ENCODE peak calls at places on chromosomes 1 and 21, in nine cellular contexts. J is ovary, K is heart left ventricle, P is A549, A is K562, S is esophagus muscularis mucosa, X is sigmoid colon, H is GM12878, N is body of pancreas. I is an unnamed sample. For H3K9me3, the result is how much of the 10 kb centered on the place peaks cover.

GRCh38 chr1:41578712-41579335 is 94.3 kb upstream of the EDN2 start:
- DNase-seq in J (no peak), K (no peak), P (peak), A (peak), S (no peak), X (no peak), H (no peak), N (peak), I (no peak)

GRCh38 chr1:27581823-27582243 is 22.1 kb downstream of the AHDC1 start:
- DNase-seq in J (peak), K (peak), P (no peak), A (no peak), S (no peak), X (peak), H (no peak), N (no peak), I (no peak)

GRCh38 chr21:14864211-14865021 is 200.4 kb downstream of the NRIP1 start:
- DNase-seq in J (peak), K (peak), P (peak), A (peak), S (no peak), X (peak), H (no peak), N (peak), I (peak)

GRCh38 chr1:6254691-6255090 is 6.2 kb downstream of the GPR153 start:
- DNase-seq in J (no peak), K (no peak), P (no peak), A (no peak), S (no peak), X (no peak), H (no peak), N (no peak), I (no peak)

GRCh38 chr21:43611598-43612369 is 47.5 kb downstream of the HSF2BP start:
- DNase-seq in J (peak), K (peak), P (peak), A (peak), S (no peak), X (peak), H (no peak), N (peak), I (peak)

GRCh38 chr1:63777965-63778880 is 4.4 kb downstream of the ROR1 start:
- DNase-seq in J (no peak), K (no peak), P (no peak), A (no peak), S (peak), X (no peak), H (no peak), N (no peak), I (no peak)

GRCh38 chr1:24964811-24965570 is 34.9 kb upstream of the RUNX3 start:
- DNase-seq in J (no peak), K (no peak), P (no peak), A (no peak), S (no peak), X (peak), H (peak), N (peak), I (no peak)

GRCh38 chr21:34878940-34879339 is 170.2 kb downstream of the RUNX1 start:
- DNase-seq in J (no peak), K (no peak), P (no peak), A (no peak), S (no peak), X (no peak), H (no peak), N (no peak), I (no peak)

GRCh38 chr21:35512321-35512720 is 463.2 kb upstream of the RUNX1 start:
- DNase-seq in J (no peak), K (no peak), P (no peak), A (no peak), S (no peak), X (no peak), H (no peak), N (no peak), I (no peak)

GRCh38 chr1:49102752-49103151 is 326.1 kb upstream of the BEND5 start:
- DNase-seq in J (no peak), K (no peak), P (no peak), A (no peak), S (no peak), X (no peak), H (no peak), N (no peak), I (no peak)

GRCh38 chr21:25515484-25516405 is 91.5 kb downstream of the MRPL39 start:
- DNase-seq in J (no peak), K (no peak), P (no peak), A (no peak), S (no peak), X (no peak), H (no peak), N (no peak), I (no peak)

GRCh38 chr1:78240755-78241154 is 195.0 kb downstream of the GIPC2 start:
- DNase-seq in J (no peak), K (no peak), P (no peak), A (no peak), S (no peak), X (no peak), H (no peak), N (no peak), I (no peak)

GRCh38 chr1:230170610-230171009 is 103.6 kb downstream of the GALNT2 start:
- DNase-seq in J (no peak), K (no peak), P (no peak), A (no peak), S (no peak), X (no peak), H (no peak), N (no peak), I (no peak)

GRCh38 chr1:32074841-32075240 is 2.1 kb downstream of the TMEM39B start:
- DNase-seq in J (no peak), K (no peak), P (no peak), A (no peak), S (no peak), X (no peak), H (no peak), N (no peak), I (no peak)
- H3K9me3 ChIP-seq in J (under half), K (under half), P (under half), A (under half), S (under half), X (under half), H (under half), N (under half), I (under half)

DNA sequence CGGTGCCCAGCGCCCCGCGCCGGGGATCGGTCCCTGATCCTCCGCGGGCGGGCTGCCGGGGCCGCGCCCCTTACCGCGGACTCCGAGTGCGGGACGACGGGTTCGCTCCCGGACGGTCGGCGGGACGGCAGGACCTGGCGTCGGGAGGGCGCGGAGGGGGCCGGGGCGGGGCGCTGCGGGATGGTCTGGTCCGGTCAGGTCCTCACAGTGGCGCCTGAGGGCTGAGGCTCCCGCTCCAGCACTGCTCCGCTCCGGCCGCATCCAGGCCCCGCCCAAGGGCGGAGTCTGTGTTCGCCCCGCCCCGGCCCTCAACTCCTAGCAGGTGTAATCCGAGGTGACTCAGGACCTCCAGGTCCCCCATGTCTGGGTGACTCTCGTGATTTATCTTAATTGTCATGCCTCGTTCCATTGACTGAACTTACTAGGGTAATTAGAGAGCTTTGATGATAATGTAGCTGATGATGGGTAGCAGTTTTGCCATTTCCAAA is at the start of gene RAB3B:
- DNase-seq in J (peak), K (no peak), P (peak), A (peak), S (no peak), X (no peak), H (no peak), N (peak), I (no peak)
- TF ChIP-seq POLR2A in J (no peak), K (no peak), P (no peak), A (no peak), S (no peak), X (no peak), H (no peak), N (no peak), I (no peak)

GRCh38 chr1:62241357-62242131 is 46.9 kb downstream of the L1TD1 start:
- DNase-seq in J (no peak), K (peak), P (no peak), A (no peak), S (no peak), X (no peak), H (no peak), N (peak), I (no peak)

GRCh38 chr1:62240651-62241050 is 46.0 kb downstream of the L1TD1 start:
- DNase-seq in J (no peak), K (no peak), P (no peak), A (no peak), S (no peak), X (no peak), H (no peak), N (no peak), I (no peak)

GRCh38 chr1:62250126-62250726 is 55.6 kb downstream of the L1TD1 start:
- DNase-seq in J (no peak), K (no peak), P (no peak), A (no peak), S (no peak), X (no peak), H (no peak), N (no peak), I (no peak)

GRCh38 chr1:62247391-62248168 is 52.9 kb downstream of the L1TD1 start:
- DNase-seq in J (no peak), K (no peak), P (no peak), A (no peak), S (no peak), X (no peak), H (no peak), N (no peak), I (no peak)

GRCh38 chr1:62245201-62245600 is 50.6 kb downstream of the L1TD1 start:
- DNase-seq in J (no peak), K (no peak), P (no peak), A (no peak), S (no peak), X (no peak), H (no peak), N (no peak), I (no peak)
- H3K9me3 ChIP-seq in J (under half), K (under half), P (under half), A (under half), S (under half), X (under half), H (under half), N (under half), I (under half)

GRCh38 chr1:109620890-109621289 is 1.3 kb downstream of the AMPD2 start:
- DNase-seq in J (peak), K (peak), P (peak), A (peak), S (peak), X (peak), H (peak), N (peak), I (peak)

GRCh38 chr1:109620396-109620817 is 770 bp downstream of the AMPD2 start:
- DNase-seq in J (peak), K (no peak), P (peak), A (peak), S (no peak), X (peak), H (no peak), N (no peak), I (peak)

GRCh38 chr1:109619655-109620395 is at the start of gene AMPD2:
- DNase-seq in J (peak), K (peak), P (peak), A (peak), S (no peak), X (peak), H (peak), N (peak), I (peak)

GRCh38 chr1:109618614-109619404 is 607 bp downstream of the GNAT2 start:
- DNase-seq in J (no peak), K (no peak), P (no peak), A (no peak), S (no peak), X (no peak), H (no peak), N (no peak), I (no peak)

DNA sequence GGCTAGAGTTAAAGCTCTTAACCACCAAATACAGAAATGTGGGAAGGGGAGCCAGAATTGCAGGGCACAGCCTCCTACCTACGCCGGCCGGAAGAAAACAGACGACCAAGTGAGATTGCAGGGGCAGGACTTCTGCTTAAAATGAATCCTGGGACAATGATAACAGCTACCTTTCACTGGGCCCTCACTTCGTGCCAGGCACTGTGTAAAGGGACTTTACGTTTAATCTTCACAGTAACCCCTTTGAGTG is at the start of gene GNAT2:
- DNase-seq in J (no peak), K (no peak), P (no peak), A (no peak), S (no peak), X (no peak), H (no peak), N (no peak), I (no peak)
- TF ChIP-seq POLR2A in J (no peak), K (no peak), P (no peak), A (peak), S (no peak), X (no peak), H (no peak), N (no peak), I (no peak)

GRCh38 chr21:45630876-45631275 is 12.6 kb upstream of the PCBP3 start:
- DNase-seq in J (no peak), K (no peak), P (no peak), A (no peak), S (peak), X (no peak), H (no peak), N (no peak), I (no peak)
- H3K9me3 ChIP-seq in J (under half), K (under half), P (under half), A (under half), S (under half), X (under half), H (under half), N (under half), I (under half)